ENCODE peak calls at places on chromosomes 3 and 15, in five cellular contexts. F is CD4-positive, alpha-beta T cell; A is pancreas; S is H9; C is ovary. G is an unnamed sample.

GRCh38 chr3:172153335-172153861 is 114.0 kb downstream of the FNDC3B start:
- DNase-seq in F (peak), A (peak), S (no peak), C (peak), G (peak)

GRCh38 chr15:52642386-52643361 is 36.5 kb downstream of the ATOSA start:
- DNase-seq in F (no peak), A (no peak), S (no peak), C (no peak), G (no peak)

GRCh38 chr15:82848201-82848993 is 39.0 kb downstream of the WHAMM start:
- DNase-seq in F (no peak), A (no peak), S (no peak), C (no peak), G (no peak)

GRCh38 chr3:115270849-115271248 is 123.8 kb upstream of the ZBTB20 start:
- DNase-seq in F (no peak), A (no peak), S (no peak), C (no peak), G (no peak)

GRCh38 chr15:51952805-51953204 is 18.8 kb downstream of the LEO1 start:
- DNase-seq in F (no peak), A (no peak), S (no peak), C (no peak), G (no peak)

GRCh38 chr15:90099072-90099867 is 3.0 kb downstream of the IDH2 start:
- DNase-seq in F (peak), A (no peak), S (no peak), C (no peak), G (no peak)

GRCh38 chr3:100401674-100402036 is 316 bp downstream of the LNP1 start:
- DNase-seq in F (peak), A (peak), S (no peak), C (peak), G (peak)

GRCh38 chr3:73485877-73486311 is 138.8 kb downstream of the PDZRN3 start:
- DNase-seq in F (no peak), A (no peak), S (no peak), C (no peak), G (no peak)

GRCh38 chr15:62977952-62978811 is 64.4 kb upstream of the TPM1 start:
- DNase-seq in F (no peak), A (no peak), S (no peak), C (no peak), G (no peak)

GRCh38 chr3:137105277-137105977 is 147.6 kb downstream of the IL20RB start:
- DNase-seq in F (no peak), A (no peak), S (no peak), C (no peak), G (peak)
- H3K27ac ChIP-seq in F (no peak), A (no peak), S (peak), C (no peak), G (no peak)

GRCh38 chr3:58577269-58577821 is at the start of gene FAM107A:
- DNase-seq in F (no peak), A (no peak), S (peak), C (no peak), G (no peak)
- TF ChIP-seq CTCF in F (no peak), A (no peak), S (peak), C (no peak), G (no peak)

GRCh38 chr15:39887211-39887610 is 32.9 kb downstream of the GPR176 start:
- DNase-seq in F (no peak), A (no peak), S (peak), C (no peak), G (no peak)

GRCh38 chr15:39888809-39889208 is 31.3 kb downstream of the GPR176 start:
- DNase-seq in F (no peak), A (no peak), S (no peak), C (no peak), G (no peak)

GRCh38 chr15:39887832-39888231 is 32.2 kb downstream of the GPR176 start:
- DNase-seq in F (no peak), A (no peak), S (peak), C (no peak), G (peak)

GRCh38 chr15:39889601-39890000 is 30.5 kb downstream of the GPR176 start:
- DNase-seq in F (no peak), A (no peak), S (no peak), C (no peak), G (no peak)

DNA sequence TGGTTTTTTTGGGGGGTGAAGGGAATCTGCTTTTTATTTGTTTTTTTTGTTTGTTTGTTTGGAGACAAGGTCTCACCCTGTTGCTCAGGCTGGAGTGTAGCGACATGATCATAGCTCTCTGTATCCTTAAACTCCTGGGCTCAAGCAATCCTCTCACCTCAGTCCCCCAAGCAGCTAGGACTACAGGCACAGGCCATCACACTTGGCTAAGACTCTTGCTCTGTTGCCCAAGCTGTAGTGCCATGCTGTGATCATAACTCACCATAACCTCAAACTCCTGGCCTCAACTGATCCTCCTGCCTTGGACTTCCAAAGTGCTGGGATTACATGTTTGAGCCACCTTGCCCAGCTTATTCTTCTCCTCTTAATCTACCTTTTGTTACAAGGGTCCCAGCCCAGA is 31.8 kb downstream of the GPR176 start:
- DNase-seq in F (no peak), A (no peak), S (no peak), C (no peak), G (no peak)
- H3K27ac ChIP-seq in F (no peak), A (no peak), S (peak), C (no peak), G (no peak)

GRCh38 chr15:86691091-86691490 is 611.4 kb downstream of the AGBL1 start:
- DNase-seq in F (no peak), A (no peak), S (no peak), C (no peak), G (no peak)
- TF ChIP-seq CTCF in F (no peak), A (no peak), S (no peak), C (no peak), G (no peak)

GRCh38 chr3:47889001-47889757 is 86.2 kb downstream of the DHX30 start:
- DNase-seq in F (no peak), A (no peak), S (no peak), C (no peak), G (no peak)
- H3K27ac ChIP-seq in F (no peak), A (no peak), S (no peak), C (no peak), G (no peak)

DNA sequence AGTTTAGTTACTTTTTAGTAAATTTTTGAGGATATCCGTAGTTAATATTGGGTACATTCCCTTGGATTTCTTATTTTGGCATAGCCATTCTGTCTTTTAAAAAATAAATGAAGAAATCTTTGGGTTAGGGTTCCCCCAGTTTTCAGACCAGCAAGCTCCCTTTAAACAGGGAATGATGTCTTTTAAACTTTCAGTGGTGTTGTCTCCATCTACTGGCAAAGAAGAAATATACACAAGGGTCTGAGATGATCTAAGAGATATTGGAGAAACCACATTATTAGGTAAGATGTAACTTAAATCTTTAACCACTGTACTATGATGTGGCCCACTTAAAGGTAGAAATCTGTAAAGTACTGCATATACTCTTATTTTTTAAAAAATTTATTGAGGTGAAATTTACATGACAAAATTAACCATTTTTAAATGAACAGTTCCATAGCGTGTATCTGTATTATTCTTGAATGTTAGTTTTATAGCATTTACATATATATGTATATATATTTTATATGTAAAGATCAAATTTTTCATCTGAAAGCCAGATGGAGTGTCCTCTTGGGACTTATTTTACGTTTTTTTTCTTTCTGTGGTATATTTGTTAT is 35.1 kb upstream of the EIF3J start:
- DNase-seq in F (no peak), A (no peak), S (no peak), C (no peak), G (peak)
- TF ChIP-seq CTCF in F (peak), A (peak), S (peak), C (no peak), G (peak)

GRCh38 chr15:57537951-57538506 is 53.7 kb upstream of the MYZAP start:
- DNase-seq in F (no peak), A (no peak), S (no peak), C (no peak), G (no peak)
- H3K27ac ChIP-seq in F (no peak), A (no peak), S (no peak), C (no peak), G (no peak)